ENCODE peak calls at places on chromosomes 7 and 10, in four cellular contexts. W, B, I and F are unnamed samples.

GRCh38 chr7:47786557-47787248 is 161.6 kb downstream of the PKD1L1 start:
- DNase-seq in W (peak; percentile 99), B (no peak), I (peak; percentile 100), F (peak; percentile 100)

GRCh38 chr7:158811461-158811860 is 17.8 kb downstream of the ESYT2 start:
- DNase-seq in W (peak; percentile 72), B (peak; percentile 20), I (peak; percentile 93), F (peak; percentile 91)

GRCh38 chr7:98569606-98570337 is 47.3 kb upstream of the NPTX2 start:
- DNase-seq in W (no peak), B (no peak), I (no peak), F (no peak)

GRCh38 chr7:159296093-159296681 is 151.5 kb upstream of the VIPR2 start:
- DNase-seq in W (no peak), B (no peak), I (no peak), F (no peak)

GRCh38 chr7:24216576-24217116 is 67.3 kb upstream of the NPY start:
- DNase-seq in W (peak; percentile 45), B (no peak), I (peak; percentile 93), F (peak; percentile 89)

GRCh38 chr10:116629340-116629739 is 8.6 kb downstream of the PNLIPRP2 start:
- DNase-seq in W (no peak), B (no peak), I (no peak), F (no peak)

GRCh38 chr7:153217032-153217431 is 457.5 kb downstream of the ACTR3B start:
- DNase-seq in W (no peak), B (no peak), I (no peak), F (no peak)

GRCh38 chr7:111126987-111127386 is 36.1 kb downstream of the LRRN3 start:
- DNase-seq in W (peak; percentile 60), B (no peak), I (peak; percentile 59), F (peak; percentile 54)

DNA sequence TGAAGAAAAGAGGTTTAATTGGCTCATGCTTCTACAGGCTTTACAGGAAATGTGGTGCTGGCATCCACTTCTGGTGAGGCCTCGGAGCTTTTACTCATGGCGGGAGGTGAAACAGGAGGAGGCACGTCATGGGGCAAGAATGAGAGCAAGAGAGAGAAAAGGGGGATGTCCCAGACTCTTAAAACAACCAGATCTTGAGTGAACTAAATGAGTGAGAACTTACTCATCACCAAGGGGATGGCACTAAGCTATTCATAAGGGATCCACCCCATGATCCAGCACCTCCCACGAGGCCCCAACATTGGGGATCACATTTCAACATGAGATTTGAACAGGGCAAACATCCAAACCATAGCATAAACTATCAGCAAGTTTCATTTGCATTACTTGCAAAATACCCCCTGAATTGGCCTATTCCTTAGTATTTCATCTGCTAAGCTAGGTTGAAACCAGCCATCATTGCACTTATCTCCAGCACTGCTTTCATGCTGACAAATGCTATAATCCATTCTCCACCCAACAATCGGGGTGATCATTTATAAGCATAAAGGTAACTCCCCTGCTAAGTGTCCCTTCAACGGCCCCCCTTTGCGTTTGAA is 179.0 kb downstream of the NOC3L start:
- DNase-seq in W (peak; percentile 94), B (no peak), I (peak; percentile 97), F (peak; percentile 95)
- H3K9ac ChIP-seq in W (no peak overlapping the region), B (no peak overlapping the region), I (no peak overlapping the region), F (peak overlapping the region; percentile 24)

DNA sequence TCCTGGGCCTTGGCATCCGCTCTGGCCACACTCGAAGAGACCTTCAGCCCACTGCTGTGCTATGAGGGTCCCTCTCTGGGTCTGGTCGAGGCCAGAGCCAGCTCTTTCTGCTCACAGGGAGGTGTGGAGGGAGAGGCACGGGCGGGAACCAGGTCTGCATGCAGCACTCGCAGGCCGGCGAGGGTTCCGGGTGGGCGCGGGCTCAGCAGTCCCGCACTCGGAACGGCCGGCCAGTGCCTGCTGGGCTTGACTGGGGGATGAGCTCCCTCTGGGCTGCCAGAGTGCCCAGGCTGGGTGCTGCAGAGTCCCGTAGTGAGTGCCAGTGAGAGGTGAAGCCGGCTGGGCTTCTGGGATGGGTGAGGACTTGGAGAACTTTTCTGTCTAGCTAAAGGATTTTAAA is 882.7 kb downstream of the XPNPEP1 start:
- DNase-seq in W (no peak), B (no peak), I (no peak), F (no peak)
- H3K4me3 ChIP-seq in W (no peak overlapping the region), B (no peak overlapping the region), I (no peak overlapping the region), F (no peak overlapping the region)

DNA sequence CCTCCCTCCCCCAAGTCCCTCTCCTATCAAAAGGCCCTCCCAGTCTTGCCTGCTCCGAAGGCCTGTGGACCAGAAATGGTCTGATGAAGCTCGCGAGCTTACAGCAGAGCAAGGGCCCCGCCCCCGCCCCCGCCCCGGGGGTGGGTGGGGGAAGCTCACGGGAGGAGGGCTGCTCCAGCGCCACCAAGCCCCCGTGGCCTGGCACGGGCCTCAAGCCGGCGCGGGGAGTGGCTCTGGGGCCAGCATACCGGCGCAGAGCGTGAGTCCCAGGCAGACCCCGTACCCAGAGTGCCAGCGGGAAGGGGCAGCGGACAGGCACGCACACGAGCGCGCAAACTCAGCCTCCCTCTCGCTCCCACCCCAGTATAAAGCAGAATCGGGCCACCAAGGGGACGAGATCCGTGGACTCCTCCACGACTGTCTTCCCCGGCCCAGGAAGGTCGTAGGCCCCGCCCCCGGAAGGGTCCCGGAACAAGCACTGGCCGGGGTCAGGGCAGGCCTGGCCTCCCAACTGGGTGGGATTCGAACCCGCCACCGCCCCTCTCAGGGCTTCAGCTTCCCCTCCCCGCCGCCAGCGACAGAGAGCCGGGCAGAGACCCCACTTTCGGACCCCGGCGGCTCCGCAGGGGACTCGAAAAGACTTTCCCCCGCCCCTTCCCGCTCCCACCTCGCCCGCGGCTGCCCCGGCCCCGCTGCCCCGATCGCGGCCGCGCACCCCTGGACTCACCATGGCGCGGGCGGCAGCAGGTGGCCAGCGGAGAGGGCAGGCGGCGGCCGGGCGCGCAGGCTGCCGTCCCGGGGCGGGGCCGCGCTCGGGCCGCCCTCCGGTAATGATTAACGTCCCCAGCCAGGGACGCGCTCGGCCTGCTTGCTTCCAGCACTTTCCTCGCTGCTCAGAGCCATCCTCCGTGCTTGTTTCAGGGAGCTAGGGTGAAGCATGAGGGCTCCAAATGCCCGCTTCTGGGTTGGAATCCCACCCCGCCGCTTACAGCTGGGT is at the start of gene PCBD1:
- DNase-seq in W (peak; percentile 84), B (peak; percentile 94), I (peak; percentile 75), F (peak; percentile 54)
- H3K4me2 ChIP-seq in W (peak within 1 kb of the TSS; percentile 90), B (peak within 1 kb of the TSS; percentile 93), I (peak within 1 kb of the TSS; percentile 85), F (peak within 1 kb of the TSS; percentile 86)

GRCh38 chr7:116152276-116152675 is 58.1 kb upstream of the TES start:
- DNase-seq in W (no peak), B (no peak), I (no peak), F (no peak)
- H3K9ac ChIP-seq in W (no peak overlapping the region), B (no peak overlapping the region), I (no peak overlapping the region), F (no peak overlapping the region)

DNA sequence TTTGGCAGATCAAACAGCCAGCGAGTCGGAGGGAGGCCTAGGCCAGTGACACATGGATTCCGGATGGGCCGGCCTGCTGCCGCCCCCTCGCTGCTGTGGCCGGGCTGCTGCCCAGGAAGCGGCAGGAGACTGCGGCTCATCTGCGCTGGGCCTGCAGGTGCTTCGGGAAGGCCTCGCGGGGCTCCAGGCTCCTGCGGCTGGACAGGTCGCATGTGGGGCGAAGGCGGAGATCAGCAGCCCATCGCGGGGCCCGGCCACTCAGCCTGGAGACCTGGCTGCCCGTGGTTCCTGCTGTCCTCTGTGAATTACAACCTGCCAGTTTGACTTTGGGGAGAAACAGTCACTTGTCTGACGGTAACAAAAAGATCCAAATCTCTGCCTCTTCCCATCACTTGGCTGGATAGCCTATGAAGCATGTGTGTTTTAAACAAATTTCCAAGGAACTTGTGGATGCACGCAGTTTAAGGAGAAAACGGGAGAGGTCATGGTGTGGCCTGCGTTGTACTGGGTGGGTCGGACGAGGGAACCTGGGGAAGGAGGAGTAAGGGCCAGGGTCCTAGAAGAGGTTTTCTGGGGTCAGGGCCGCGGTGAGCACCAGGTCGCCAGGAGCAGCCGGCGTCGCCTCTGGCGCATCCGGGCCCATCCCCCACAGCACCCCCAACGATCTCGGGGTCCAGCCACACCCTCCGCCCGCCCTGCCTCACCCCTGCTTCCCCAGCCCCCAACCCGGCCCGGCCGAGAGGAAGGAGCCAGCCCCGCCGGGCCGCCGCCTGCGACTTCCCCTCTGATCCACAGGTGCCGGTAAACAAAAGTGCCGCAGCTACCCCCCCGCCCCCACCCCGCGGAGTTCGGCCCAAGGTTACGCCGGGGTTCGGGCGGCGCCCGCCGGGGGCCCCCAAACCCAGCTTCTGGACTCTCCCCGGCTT is 1.6 kb downstream of the SPOCK2 start:
- DNase-seq in W (peak; percentile 13), B (no peak), I (peak; percentile 58), F (peak; percentile 34)
- H3K4me3 ChIP-seq in W (no peak overlapping the region), B (no peak overlapping the region), I (no peak overlapping the region), F (no peak overlapping the region)